ENCODE peak calls at places on chromosome 19, in nine cellular contexts. One of them, this sample, is unnamed.

GRCh38 chr19:1567116-1567847 is 843 bp downstream of the MEX3D start:
- DNase-seq in neural crest cell: peak
- DNase-seq in foreskin fibroblast: no peak
- DNase-seq in HT-29: peak
- DNase-seq in activated CD8-positive, alpha-beta memory T cell treated with anti-CD3 and anti-CD28 coated beads for 1 hour: no peak
- DNase-seq in RPMI7951: peak
- DNase-seq in stimulated activated CD8-positive, alpha-beta memory T cell treated with anti-CD3 and anti-CD28 coated beads, Interleukin-7, amount 100 ng/mL, for 24 hours: no peak
- DNase-seq in cardiac muscle cell: peak
- DNase-seq in Caki2: peak
- DNase-seq in this sample: no peak

GRCh38 chr19:16209266-16209665 is 11.6 kb downstream of the AP1M1 start:
- DNase-seq in RPMI7951: no peak
- DNase-seq in HT-29: no peak
- DNase-seq in neural crest cell: no peak
- DNase-seq in cardiac muscle cell: no peak
- DNase-seq in activated CD8-positive, alpha-beta memory T cell treated with anti-CD3 and anti-CD28 coated beads for 1 hour: no peak
- DNase-seq in stimulated activated CD8-positive, alpha-beta memory T cell treated with anti-CD3 and anti-CD28 coated beads, Interleukin-7, amount 100 ng/mL, for 24 hours: no peak
- DNase-seq in Caki2: no peak
- DNase-seq in foreskin fibroblast: no peak
- DNase-seq in this sample: no peak

GRCh38 chr19:51799998-51800848 is 5.3 kb downstream of the FPR3 start:
- DNase-seq in HT-29: no peak
- DNase-seq in activated CD8-positive, alpha-beta memory T cell treated with anti-CD3 and anti-CD28 coated beads for 1 hour: no peak
- DNase-seq in cardiac muscle cell: peak
- DNase-seq in foreskin fibroblast: no peak
- DNase-seq in Caki2: no peak
- DNase-seq in stimulated activated CD8-positive, alpha-beta memory T cell treated with anti-CD3 and anti-CD28 coated beads, Interleukin-7, amount 100 ng/mL, for 24 hours: no peak
- DNase-seq in neural crest cell: no peak
- DNase-seq in RPMI7951: peak
- DNase-seq in this sample: no peak

GRCh38 chr19:57664269-57665127 is 4.2 kb upstream of the ZSCAN4 start:
- DNase-seq in Caki2: peak
- DNase-seq in HT-29: peak
- DNase-seq in cardiac muscle cell: peak
- DNase-seq in foreskin fibroblast: peak
- DNase-seq in activated CD8-positive, alpha-beta memory T cell treated with anti-CD3 and anti-CD28 coated beads for 1 hour: no peak
- DNase-seq in stimulated activated CD8-positive, alpha-beta memory T cell treated with anti-CD3 and anti-CD28 coated beads, Interleukin-7, amount 100 ng/mL, for 24 hours: no peak
- DNase-seq in neural crest cell: peak
- DNase-seq in RPMI7951: peak
- DNase-seq in this sample: no peak

GRCh38 chr19:49718511-49718910 is 27.6 kb downstream of the CPT1C start:
- DNase-seq in activated CD8-positive, alpha-beta memory T cell treated with anti-CD3 and anti-CD28 coated beads for 1 hour: no peak
- DNase-seq in Caki2: peak
- DNase-seq in stimulated activated CD8-positive, alpha-beta memory T cell treated with anti-CD3 and anti-CD28 coated beads, Interleukin-7, amount 100 ng/mL, for 24 hours: no peak
- DNase-seq in foreskin fibroblast: peak
- DNase-seq in RPMI7951: no peak
- DNase-seq in HT-29: no peak
- DNase-seq in cardiac muscle cell: peak
- DNase-seq in neural crest cell: no peak
- DNase-seq in this sample: no peak

GRCh38 chr19:5292843-5293606 is 47.6 kb downstream of the PTPRS start:
- DNase-seq in cardiac muscle cell: peak
- DNase-seq in stimulated activated CD8-positive, alpha-beta memory T cell treated with anti-CD3 and anti-CD28 coated beads, Interleukin-7, amount 100 ng/mL, for 24 hours: peak
- DNase-seq in Caki2: peak
- DNase-seq in HT-29: no peak
- DNase-seq in neural crest cell: peak
- DNase-seq in RPMI7951: peak
- DNase-seq in activated CD8-positive, alpha-beta memory T cell treated with anti-CD3 and anti-CD28 coated beads for 1 hour: peak
- DNase-seq in foreskin fibroblast: peak
- DNase-seq in this sample: no peak

GRCh38 chr19:1084024-1084868 is 10.9 kb downstream of the POLR2E start:
- DNase-seq in activated CD8-positive, alpha-beta memory T cell treated with anti-CD3 and anti-CD28 coated beads for 1 hour: no peak
- DNase-seq in RPMI7951: no peak
- DNase-seq in stimulated activated CD8-positive, alpha-beta memory T cell treated with anti-CD3 and anti-CD28 coated beads, Interleukin-7, amount 100 ng/mL, for 24 hours: no peak
- DNase-seq in cardiac muscle cell: no peak
- DNase-seq in foreskin fibroblast: no peak
- DNase-seq in Caki2: no peak
- DNase-seq in HT-29: no peak
- DNase-seq in neural crest cell: no peak
- DNase-seq in this sample: no peak

GRCh38 chr19:51458899-51459592 is 792 bp upstream of the SIGLEC8 start:
- DNase-seq in neural crest cell: no peak
- DNase-seq in RPMI7951: no peak
- DNase-seq in stimulated activated CD8-positive, alpha-beta memory T cell treated with anti-CD3 and anti-CD28 coated beads, Interleukin-7, amount 100 ng/mL, for 24 hours: no peak
- DNase-seq in activated CD8-positive, alpha-beta memory T cell treated with anti-CD3 and anti-CD28 coated beads for 1 hour: no peak
- DNase-seq in foreskin fibroblast: no peak
- DNase-seq in cardiac muscle cell: no peak
- DNase-seq in HT-29: no peak
- DNase-seq in Caki2: no peak
- DNase-seq in this sample: no peak

GRCh38 chr19:10001899-10002298 is 8.4 kb downstream of the COL5A3 start:
- DNase-seq in stimulated activated CD8-positive, alpha-beta memory T cell treated with anti-CD3 and anti-CD28 coated beads, Interleukin-7, amount 100 ng/mL, for 24 hours: no peak
- DNase-seq in neural crest cell: peak
- DNase-seq in HT-29: peak
- DNase-seq in foreskin fibroblast: no peak
- DNase-seq in Caki2: peak
- DNase-seq in cardiac muscle cell: peak
- DNase-seq in RPMI7951: peak
- DNase-seq in activated CD8-positive, alpha-beta memory T cell treated with anti-CD3 and anti-CD28 coated beads for 1 hour: no peak
- DNase-seq in this sample: peak

GRCh38 chr19:31261019-31261595 is 88.1 kb downstream of the TSHZ3 start:
- DNase-seq in cardiac muscle cell: no peak
- DNase-seq in stimulated activated CD8-positive, alpha-beta memory T cell treated with anti-CD3 and anti-CD28 coated beads, Interleukin-7, amount 100 ng/mL, for 24 hours: no peak
- DNase-seq in Caki2: no peak
- DNase-seq in foreskin fibroblast: no peak
- DNase-seq in RPMI7951: no peak
- DNase-seq in neural crest cell: no peak
- DNase-seq in activated CD8-positive, alpha-beta memory T cell treated with anti-CD3 and anti-CD28 coated beads for 1 hour: no peak
- DNase-seq in HT-29: no peak
- DNase-seq in this sample: no peak

GRCh38 chr19:47353307-47353712 is 4.2 kb downstream of the DHX34 start:
- DNase-seq in activated CD8-positive, alpha-beta memory T cell treated with anti-CD3 and anti-CD28 coated beads for 1 hour: no peak
- DNase-seq in foreskin fibroblast: no peak
- DNase-seq in neural crest cell: no peak
- DNase-seq in cardiac muscle cell: no peak
- DNase-seq in HT-29: peak
- DNase-seq in Caki2: no peak
- DNase-seq in stimulated activated CD8-positive, alpha-beta memory T cell treated with anti-CD3 and anti-CD28 coated beads, Interleukin-7, amount 100 ng/mL, for 24 hours: no peak
- DNase-seq in RPMI7951: no peak
- DNase-seq in this sample: no peak

GRCh38 chr19:11624064-11624463 is 26.8 kb downstream of the ZNF627 start:
- DNase-seq in RPMI7951: peak
- DNase-seq in foreskin fibroblast: peak
- DNase-seq in HT-29: no peak
- DNase-seq in activated CD8-positive, alpha-beta memory T cell treated with anti-CD3 and anti-CD28 coated beads for 1 hour: no peak
- DNase-seq in stimulated activated CD8-positive, alpha-beta memory T cell treated with anti-CD3 and anti-CD28 coated beads, Interleukin-7, amount 100 ng/mL, for 24 hours: no peak
- DNase-seq in cardiac muscle cell: peak
- DNase-seq in neural crest cell: no peak
- DNase-seq in Caki2: no peak
- DNase-seq in this sample: peak

GRCh38 chr19:1794424-1795185 is 17.5 kb downstream of the ATP8B3 start:
- DNase-seq in activated CD8-positive, alpha-beta memory T cell treated with anti-CD3 and anti-CD28 coated beads for 1 hour: no peak
- DNase-seq in neural crest cell: no peak
- DNase-seq in cardiac muscle cell: no peak
- DNase-seq in RPMI7951: no peak
- DNase-seq in HT-29: no peak
- DNase-seq in foreskin fibroblast: no peak
- DNase-seq in stimulated activated CD8-positive, alpha-beta memory T cell treated with anti-CD3 and anti-CD28 coated beads, Interleukin-7, amount 100 ng/mL, for 24 hours: no peak
- DNase-seq in Caki2: no peak
- DNase-seq in this sample: no peak

GRCh38 chr19:10692673-10693264 is 8.5 kb upstream of the QTRT1 start:
- DNase-seq in RPMI7951: no peak
- DNase-seq in stimulated activated CD8-positive, alpha-beta memory T cell treated with anti-CD3 and anti-CD28 coated beads, Interleukin-7, amount 100 ng/mL, for 24 hours: no peak
- DNase-seq in foreskin fibroblast: no peak
- DNase-seq in activated CD8-positive, alpha-beta memory T cell treated with anti-CD3 and anti-CD28 coated beads for 1 hour: no peak
- DNase-seq in cardiac muscle cell: no peak
- DNase-seq in Caki2: no peak
- DNase-seq in HT-29: no peak
- DNase-seq in neural crest cell: no peak
- DNase-seq in this sample: no peak

GRCh38 chr19:19447536-19448237 is 42.2 kb downstream of the GATAD2A start:
- DNase-seq in cardiac muscle cell: no peak
- DNase-seq in Caki2: no peak
- DNase-seq in neural crest cell: no peak
- DNase-seq in activated CD8-positive, alpha-beta memory T cell treated with anti-CD3 and anti-CD28 coated beads for 1 hour: no peak
- DNase-seq in foreskin fibroblast: peak
- DNase-seq in RPMI7951: no peak
- DNase-seq in HT-29: no peak
- DNase-seq in stimulated activated CD8-positive, alpha-beta memory T cell treated with anti-CD3 and anti-CD28 coated beads, Interleukin-7, amount 100 ng/mL, for 24 hours: no peak
- DNase-seq in this sample: no peak

GRCh38 chr19:33280351-33280921 is 21.9 kb downstream of the CEBPA start:
- DNase-seq in Caki2: no peak
- DNase-seq in activated CD8-positive, alpha-beta memory T cell treated with anti-CD3 and anti-CD28 coated beads for 1 hour: no peak
- DNase-seq in cardiac muscle cell: no peak
- DNase-seq in RPMI7951: no peak
- DNase-seq in foreskin fibroblast: no peak
- DNase-seq in stimulated activated CD8-positive, alpha-beta memory T cell treated with anti-CD3 and anti-CD28 coated beads, Interleukin-7, amount 100 ng/mL, for 24 hours: no peak
- DNase-seq in HT-29: peak
- DNase-seq in neural crest cell: no peak
- DNase-seq in this sample: no peak

GRCh38 chr19:12932392-12933286 is 872 bp downstream of the FARSA start:
- DNase-seq in RPMI7951: no peak
- DNase-seq in foreskin fibroblast: no peak
- DNase-seq in HT-29: no peak
- DNase-seq in stimulated activated CD8-positive, alpha-beta memory T cell treated with anti-CD3 and anti-CD28 coated beads, Interleukin-7, amount 100 ng/mL, for 24 hours: no peak
- DNase-seq in cardiac muscle cell: no peak
- DNase-seq in neural crest cell: no peak
- DNase-seq in Caki2: no peak
- DNase-seq in activated CD8-positive, alpha-beta memory T cell treated with anti-CD3 and anti-CD28 coated beads for 1 hour: no peak
- DNase-seq in this sample: no peak

This sample was measured in LoVo.